ENCODE peak calls at places on chromosomes 2 and 18, in seven cellular contexts. C, O, D, Q, L, R and Y are unnamed samples.

GRCh38 chr18:25075793-25076192 is 276.2 kb downstream of the ZNF521 start:
- DNase-seq in C (no peak), Q (no peak), O (no peak), R (no peak), L (no peak), D (peak), Y (no peak)

GRCh38 chr2:20365249-20365817 is 14.7 kb upstream of the PUM2 start:
- DNase-seq in D (peak), C (peak), O (no peak), L (no peak), Q (peak), R (peak), Y (no peak)

GRCh38 chr18:22504665-22505064 is 87.0 kb upstream of the CTAGE1 start:
- DNase-seq in Q (peak), O (no peak), D (peak), L (no peak), R (peak), C (peak), Y (no peak)

GRCh38 chr18:9058426-9058825 is 44.1 kb upstream of the NDUFV2 start:
- DNase-seq in O (no peak), C (no peak), D (peak), R (no peak), Q (peak), L (no peak), Y (no peak)

GRCh38 chr18:59814872-59815271 is 84.9 kb upstream of the PMAIP1 start:
- DNase-seq in L (no peak), Q (peak), R (peak), C (peak), D (peak), O (no peak), Y (no peak)

GRCh38 chr18:2089416-2089815 is 481.9 kb downstream of the METTL4 start:
- DNase-seq in C (no peak), D (no peak), O (no peak), R (no peak), L (no peak), Q (no peak), Y (no peak)

GRCh38 chr2:229342376-229342775 is 71.3 kb upstream of the PID1 start:
- DNase-seq in L (no peak), D (no peak), Q (peak), R (peak), C (no peak), O (peak), Y (no peak)

GRCh38 chr2:164515746-164516145 is 105.5 kb downstream of the GRB14 start:
- DNase-seq in D (no peak), C (no peak), L (no peak), R (no peak), O (no peak), Q (no peak), Y (no peak)

GRCh38 chr2:3075316-3075715 is 302.3 kb downstream of the EIPR1 start:
- DNase-seq in L (no peak), R (no peak), Q (no peak), C (no peak), O (no peak), D (no peak), Y (no peak)

GRCh38 chr18:34809697-34810096 is 99.6 kb downstream of the DTNA start:
- DNase-seq in C (no peak), Q (peak), D (no peak), L (no peak), O (peak), R (no peak), Y (no peak)

GRCh38 chr2:76050196-76050595 is 339.5 kb upstream of the GCFC2 start:
- DNase-seq in Q (no peak), C (no peak), L (no peak), O (peak), D (no peak), R (no peak), Y (no peak)

GRCh38 chr2:18078206-18078605 is 199.7 kb downstream of the KCNS3 start:
- DNase-seq in C (no peak), D (no peak), O (no peak), Q (peak), R (no peak), L (no peak), Y (no peak)

GRCh38 chr2:148259674-148260073 is 238.8 kb downstream of the MBD5 start:
- DNase-seq in Q (peak), D (peak), C (peak), L (no peak), O (no peak), R (no peak), Y (no peak)

GRCh38 chr2:69604026-69604678 is 39.4 kb downstream of the AAK1 start:
- DNase-seq in C (no peak), O (no peak), R (no peak), D (no peak), Q (peak), L (no peak), Y (no peak)

GRCh38 chr2:102449370-102449974 is 23.6 kb upstream of the SLC9A4 start:
- DNase-seq in C (no peak), R (peak), Q (peak), D (peak), L (no peak), O (peak), Y (peak)

GRCh38 chr2:127857494-127857818 is 499 bp downstream of the POLR2D start:
- DNase-seq in R (no peak), O (no peak), Q (no peak), C (peak), L (no peak), D (no peak), Y (no peak)

GRCh38 chr2:233965032-233965614 is 48.0 kb downstream of the TRPM8 start:
- DNase-seq in O (no peak), C (no peak), Q (no peak), L (no peak), R (no peak), D (peak), Y (no peak)

GRCh38 chr2:128513416-128514283 is 195.0 kb upstream of the HS6ST1 start:
- DNase-seq in C (no peak), Q (no peak), O (no peak), D (no peak), L (no peak), R (no peak), Y (no peak)

GRCh38 chr2:168687314-168687713 is 115.1 kb upstream of the NOSTRIN start:
- DNase-seq in O (no peak), L (no peak), D (peak), C (no peak), Q (peak), R (no peak), Y (no peak)

GRCh38 chr18:22194151-22194598 is 24.8 kb downstream of the GATA6 start:
- DNase-seq in Q (peak), D (no peak), L (no peak), R (no peak), O (no peak), C (no peak), Y (no peak)

GRCh38 chr2:5183031-5183430 is 509.2 kb upstream of the SOX11 start:
- DNase-seq in D (no peak), R (no peak), C (no peak), Q (no peak), L (no peak), O (peak), Y (no peak)

GRCh38 chr2:121245120-121245820 is 39.7 kb downstream of the TFCP2L1 start:
- DNase-seq in R (no peak), C (no peak), L (no peak), Q (no peak), O (no peak), D (no peak), Y (no peak)

GRCh38 chr18:11767935-11768334 is 78.9 kb downstream of the GNAL start:
- DNase-seq in D (no peak), R (peak), L (no peak), C (no peak), Q (peak), O (no peak), Y (no peak)

GRCh38 chr2:202036601-202037037 is 3.0 kb downstream of the FZD7 start:
- DNase-seq in D (peak), R (no peak), Q (peak), L (no peak), O (no peak), C (no peak), Y (no peak)

GRCh38 chr2:69704446-69704845 is 37.5 kb upstream of the ANXA4 start:
- DNase-seq in R (no peak), D (no peak), Q (peak), O (no peak), L (no peak), C (peak), Y (no peak)

GRCh38 chr2:240946654-240947053 is 40.5 kb downstream of the CROCC2 start:
- DNase-seq in D (no peak), R (peak), O (no peak), C (no peak), Q (no peak), L (no peak), Y (no peak)

GRCh38 chr18:64202836-64203235 is 53.9 kb upstream of the LINC00305 start:
- DNase-seq in L (no peak), O (no peak), R (no peak), D (no peak), Q (peak), C (no peak), Y (no peak)

GRCh38 chr2:95389256-95390119 is 13.0 kb upstream of the FAHD2A start:
- DNase-seq in R (peak), Q (peak), O (peak), D (peak), C (peak), L (peak), Y (no peak)

GRCh38 chr18:9700261-9700796 is 7.8 kb upstream of the RAB31 start:
- DNase-seq in R (no peak), Q (peak), O (no peak), C (no peak), D (peak), L (no peak), Y (no peak)

GRCh38 chr2:19933351-19933981 is 31.7 kb upstream of the TTC32 start:
- DNase-seq in C (peak), D (peak), Q (peak), R (peak), O (no peak), L (no peak), Y (no peak)